ENCODE peak calls at places on chromosomes 12 and 14, in six cellular contexts. H, O, D, V, G and Z are unnamed samples.

GRCh38 chr12:75549989-75550388 is 38.6 kb upstream of the KRR1 start:
- DNase-seq in H (no peak), O (no peak), D (no peak), V (no peak), G (no peak), Z (no peak)

GRCh38 chr12:124454735-124455134 is 112.7 kb downstream of the NCOR2 start:
- DNase-seq in H (no peak), O (no peak), D (no peak), V (no peak), G (no peak), Z (no peak)

GRCh38 chr12:47270782-47271664 is 191.3 kb upstream of the AMIGO2 start:
- DNase-seq in H (no peak), O (no peak), D (no peak), V (no peak), G (peak), Z (no peak)

GRCh38 chr12:4152145-4152795 is 121.3 kb upstream of the CCND2 start:
- DNase-seq in H (no peak), O (no peak), D (no peak), V (no peak), G (no peak), Z (no peak)

GRCh38 chr12:53450936-53451335 is 966 bp upstream of the PCBP2 start:
- DNase-seq in H (no peak), O (no peak), D (no peak), V (no peak), G (no peak), Z (no peak)

GRCh38 chr12:123000578-123000977 is 20.1 kb downstream of the ARL6IP4 start:
- DNase-seq in H (no peak), O (no peak), D (no peak), V (no peak), G (no peak), Z (no peak)

GRCh38 chr14:93951798-93952540 is 24.4 kb downstream of the ASB2 start:
- DNase-seq in H (no peak), O (no peak), D (no peak), V (no peak), G (no peak), Z (no peak)

GRCh38 chr14:105275267-105275946 is 25.4 kb downstream of the BRF1 start:
- DNase-seq in H (no peak), O (no peak), D (no peak), V (no peak), G (peak), Z (peak)

GRCh38 chr14:33505295-33505962 is 445.4 kb downstream of the EGLN3 start:
- DNase-seq in H (no peak), O (no peak), D (no peak), V (no peak), G (no peak), Z (no peak)

GRCh38 chr12:103493199-103493598 is 2.6 kb downstream of the C12orf42 start:
- DNase-seq in H (no peak), O (no peak), D (no peak), V (no peak), G (no peak), Z (no peak)

GRCh38 chr12:65259501-65259900 is 19.0 kb upstream of the MSRB3 start:
- DNase-seq in H (no peak), O (no peak), D (no peak), V (no peak), G (no peak), Z (no peak)

GRCh38 chr12:128259556-128260070 is 7.4 kb upstream of the TMEM132C start:
- DNase-seq in H (peak), O (no peak), D (no peak), V (peak), G (no peak), Z (peak)

GRCh38 chr14:20386276-20386855 is 26.9 kb downstream of the TEP1 start:
- DNase-seq in H (no peak), O (no peak), D (no peak), V (no peak), G (no peak), Z (no peak)

GRCh38 chr12:117367006-117367638 is 5.7 kb upstream of the NOS1 start:
- DNase-seq in H (peak), O (no peak), D (no peak), V (peak), G (peak), Z (peak)

GRCh38 chr14:41925409-41925808 is 318.7 kb downstream of the LRFN5 start:
- DNase-seq in H (peak), O (no peak), D (no peak), V (no peak), G (peak), Z (peak)

GRCh38 chr12:50597200-50598195 is 92.7 kb downstream of the DIP2B start:
- DNase-seq in H (no peak), O (peak), D (no peak), V (peak), G (peak), Z (no peak)

GRCh38 chr12:106246891-106247730 is 709 bp downstream of the CKAP4 start:
- DNase-seq in H (peak), O (peak), D (peak), V (peak), G (no peak), Z (peak)

GRCh38 chr12:4353785-4354208 is 25.7 kb downstream of the FGF23 start:
- DNase-seq in H (no peak), O (peak), D (peak), V (peak), G (no peak), Z (peak)

GRCh38 chr14:72738181-72738611 is 155.7 kb downstream of the DPF3 start:
- DNase-seq in H (no peak), O (no peak), D (no peak), V (no peak), G (no peak), Z (no peak)

GRCh38 chr14:25003537-25003936 is 46.4 kb downstream of the STXBP6 start:
- DNase-seq in H (peak), O (no peak), D (no peak), V (no peak), G (no peak), Z (no peak)

GRCh38 chr12:6452245-6452731 is 446 bp downstream of the TAPBPL start:
- DNase-seq in H (no peak), O (peak), D (no peak), V (no peak), G (no peak), Z (peak)

GRCh38 chr12:56014205-56014604 is 6.6 kb upstream of the IKZF4 start:
- DNase-seq in H (no peak), O (no peak), D (no peak), V (no peak), G (no peak), Z (peak)

GRCh38 chr14:89755816-89756215 is 198.7 kb downstream of the EFCAB11 start:
- DNase-seq in H (no peak), O (no peak), D (no peak), V (no peak), G (no peak), Z (no peak)

GRCh38 chr14:101480747-101481530 is 80.4 kb upstream of the DIO3 start:
- DNase-seq in H (peak), O (no peak), D (no peak), V (no peak), G (peak), Z (peak)

GRCh38 chr14:97602438-97603117 is 805.4 kb downstream of the VRK1 start:
- DNase-seq in H (no peak), O (peak), D (peak), V (no peak), G (no peak), Z (no peak)